ENCODE peak calls at places on chromosome 15, in six cellular contexts. T is CD4-positive, alpha-beta T cell; M is mammary epithelial cell; B is hypothalamus; D is glomerular endothelial cell; K is GM12865. Z is an unnamed sample.

GRCh38 chr15:28887344-28888174 is 1.8 kb downstream of the APBA2 start:
- DNase-seq in T (no peak), M (no peak), B (no peak), D (no peak), K (no peak), Z (no peak)

GRCh38 chr15:68583321-68583720 is 4.5 kb downstream of the CORO2B start:
- DNase-seq in T (no peak), M (no peak), B (no peak), D (no peak), K (no peak), Z (no peak)

GRCh38 chr15:91061997-91062396 is 38.1 kb upstream of the SV2B start:
- DNase-seq in T (no peak), M (no peak), B (no peak), D (no peak), K (no peak), Z (no peak)

GRCh38 chr15:64895285-64896065 is 16.2 kb upstream of the ANKDD1A start:
- DNase-seq in T (no peak), M (no peak), B (no peak), D (no peak), K (peak; percentile 86), Z (no peak)

GRCh38 chr15:90003736-90004135 is 2.6 kb downstream of the ZNF710 start:
- DNase-seq in T (no peak), M (no peak), B (no peak), D (no peak), K (no peak), Z (no peak)

GRCh38 chr15:67241132-67241855 is 13.2 kb downstream of the AAGAB start:
- DNase-seq in T (no peak), M (peak; percentile 14), B (no peak), D (no peak), K (peak; percentile 88), Z (no peak)

GRCh38 chr15:36024066-36024465 is 478.1 kb upstream of the DPH6 start:
- DNase-seq in T (no peak), M (no peak), B (no peak), D (no peak), K (no peak), Z (no peak)

GRCh38 chr15:92638291-92638708 is 17.3 kb downstream of the FAM174B start:
- DNase-seq in T (no peak), M (no peak), B (no peak), D (no peak), K (peak; percentile 77), Z (no peak)

GRCh38 chr15:28879551-28879950 is 6.2 kb upstream of the APBA2 start:
- DNase-seq in T (no peak), M (no peak), B (no peak), D (no peak), K (no peak), Z (no peak)